ENCODE peak calls at places on chromosomes 5 and 9, in ten cellular contexts. One of them, this sample, is unnamed. For H3K9me3, the result is how much of the 10 kb centered on the place peaks cover.

GRCh38 chr5:119828536-119828935 is 199.2 kb downstream of the FAM170A start:
- DNase-seq in lower lobe of right lung: no peak
- DNase-seq in PC-9: no peak
- DNase-seq in A549: no peak
- DNase-seq in PC-3: no peak
- DNase-seq in Panc1: no peak
- DNase-seq in lung: no peak
- DNase-seq in CD4-positive, alpha-beta T cell: no peak
- DNase-seq in heart left ventricle: no peak
- DNase-seq in WERI-Rb-1: no peak
- DNase-seq in this sample: no peak

GRCh38 chr5:420632-421286 is 22.2 kb upstream of the EXOC3 start:
- DNase-seq in lung: no peak
- DNase-seq in WERI-Rb-1: no peak
- DNase-seq in A549: no peak
- DNase-seq in lower lobe of right lung: peak
- DNase-seq in Panc1: no peak
- DNase-seq in CD4-positive, alpha-beta T cell: no peak
- DNase-seq in PC-3: no peak
- DNase-seq in heart left ventricle: no peak
- DNase-seq in PC-9: no peak
- DNase-seq in this sample: no peak

GRCh38 chr5:72662936-72663335 is 153.5 kb upstream of the TNPO1 start:
- DNase-seq in heart left ventricle: no peak
- DNase-seq in lower lobe of right lung: no peak
- DNase-seq in lung: no peak
- DNase-seq in Panc1: no peak
- DNase-seq in CD4-positive, alpha-beta T cell: no peak
- DNase-seq in WERI-Rb-1: no peak
- DNase-seq in PC-9: no peak
- DNase-seq in PC-3: no peak
- DNase-seq in A549: no peak
- DNase-seq in this sample: no peak

GRCh38 chr9:17462869-17463464 is 115.9 kb upstream of the SH3GL2 start:
- DNase-seq in A549: peak
- DNase-seq in WERI-Rb-1: peak
- DNase-seq in CD4-positive, alpha-beta T cell: no peak
- DNase-seq in heart left ventricle: no peak
- DNase-seq in lower lobe of right lung: no peak
- DNase-seq in Panc1: peak
- DNase-seq in PC-9: peak
- DNase-seq in PC-3: peak
- DNase-seq in lung: no peak
- DNase-seq in this sample: peak

GRCh38 chr9:109683521-109683920 is 96.5 kb upstream of the PALM2AKAP2 start:
- DNase-seq in heart left ventricle: no peak
- DNase-seq in A549: no peak
- DNase-seq in PC-9: no peak
- DNase-seq in lung: no peak
- DNase-seq in Panc1: no peak
- DNase-seq in WERI-Rb-1: no peak
- DNase-seq in CD4-positive, alpha-beta T cell: no peak
- DNase-seq in PC-3: peak
- DNase-seq in lower lobe of right lung: no peak
- DNase-seq in this sample: no peak

GRCh38 chr9:5453004-5453403 is 2.7 kb downstream of the CD274 start:
- DNase-seq in A549: no peak
- DNase-seq in CD4-positive, alpha-beta T cell: no peak
- DNase-seq in PC-9: no peak
- DNase-seq in lung: no peak
- DNase-seq in PC-3: peak
- DNase-seq in heart left ventricle: no peak
- DNase-seq in lower lobe of right lung: no peak
- DNase-seq in WERI-Rb-1: no peak
- DNase-seq in Panc1: no peak
- DNase-seq in this sample: no peak

GRCh38 chr5:82942083-82942881 is 134.9 kb downstream of the TMEM167A start:
- DNase-seq in lower lobe of right lung: no peak
- DNase-seq in CD4-positive, alpha-beta T cell: no peak
- DNase-seq in Panc1: no peak
- DNase-seq in PC-3: no peak
- DNase-seq in lung: no peak
- DNase-seq in heart left ventricle: no peak
- DNase-seq in WERI-Rb-1: no peak
- DNase-seq in PC-9: no peak
- DNase-seq in A549: no peak
- DNase-seq in this sample: no peak

GRCh38 chr5:141779642-141780041 is 97.6 kb upstream of the ARAP3 start:
- DNase-seq in PC-3: peak
- DNase-seq in A549: no peak
- DNase-seq in Panc1: no peak
- DNase-seq in heart left ventricle: peak
- DNase-seq in CD4-positive, alpha-beta T cell: no peak
- DNase-seq in lower lobe of right lung: no peak
- DNase-seq in PC-9: no peak
- DNase-seq in WERI-Rb-1: no peak
- DNase-seq in lung: no peak
- DNase-seq in this sample: no peak

GRCh38 chr9:16689352-16689938 is 181.0 kb downstream of the BNC2 start:
- DNase-seq in lung: no peak
- DNase-seq in heart left ventricle: no peak
- DNase-seq in Panc1: no peak
- DNase-seq in WERI-Rb-1: no peak
- DNase-seq in PC-3: peak
- DNase-seq in CD4-positive, alpha-beta T cell: no peak
- DNase-seq in lower lobe of right lung: no peak
- DNase-seq in A549: no peak
- DNase-seq in PC-9: no peak
- DNase-seq in this sample: no peak

GRCh38 chr5:3584724-3585531 is 10.7 kb upstream of the IRX1 start:
- DNase-seq in CD4-positive, alpha-beta T cell: no peak
- DNase-seq in WERI-Rb-1: peak
- DNase-seq in lower lobe of right lung: no peak
- DNase-seq in PC-9: no peak
- DNase-seq in A549: no peak
- DNase-seq in lung: no peak
- DNase-seq in PC-3: no peak
- DNase-seq in Panc1: no peak
- DNase-seq in heart left ventricle: no peak
- DNase-seq in this sample: no peak

GRCh38 chr5:18553269-18553668 is 919.0 kb downstream of the TAF11L14 start:
- DNase-seq in heart left ventricle: no peak
- DNase-seq in PC-3: peak
- DNase-seq in CD4-positive, alpha-beta T cell: no peak
- DNase-seq in lower lobe of right lung: no peak
- DNase-seq in A549: peak
- DNase-seq in WERI-Rb-1: no peak
- DNase-seq in Panc1: peak
- DNase-seq in PC-9: peak
- DNase-seq in lung: peak
- DNase-seq in this sample: no peak

GRCh38 chr5:54580997-54581741 is 63.6 kb downstream of the SNX18 start:
- DNase-seq in lung: no peak
- DNase-seq in heart left ventricle: no peak
- DNase-seq in WERI-Rb-1: no peak
- DNase-seq in lower lobe of right lung: no peak
- DNase-seq in PC-9: no peak
- DNase-seq in Panc1: no peak
- DNase-seq in CD4-positive, alpha-beta T cell: no peak
- DNase-seq in PC-3: no peak
- DNase-seq in A549: no peak
- DNase-seq in this sample: no peak

GRCh38 chr9:16598316-16598715 is 272.2 kb downstream of the BNC2 start:
- DNase-seq in WERI-Rb-1: no peak
- DNase-seq in CD4-positive, alpha-beta T cell: no peak
- DNase-seq in PC-9: no peak
- DNase-seq in lower lobe of right lung: no peak
- DNase-seq in Panc1: no peak
- DNase-seq in lung: no peak
- DNase-seq in PC-3: no peak
- DNase-seq in heart left ventricle: no peak
- DNase-seq in A549: no peak
- DNase-seq in this sample: no peak

GRCh38 chr5:139688712-139689413 is 40.7 kb downstream of the CXXC5 start:
- DNase-seq in PC-3: no peak
- DNase-seq in CD4-positive, alpha-beta T cell: no peak
- DNase-seq in heart left ventricle: no peak
- DNase-seq in A549: no peak
- DNase-seq in WERI-Rb-1: no peak
- DNase-seq in lung: no peak
- DNase-seq in Panc1: no peak
- DNase-seq in PC-9: no peak
- DNase-seq in lower lobe of right lung: no peak
- DNase-seq in this sample: no peak

GRCh38 chr5:112977440-112977861 is 853 bp downstream of the DCP2 start:
- DNase-seq in CD4-positive, alpha-beta T cell: no peak
- DNase-seq in WERI-Rb-1: no peak
- DNase-seq in PC-3: no peak
- DNase-seq in lung: no peak
- DNase-seq in PC-9: no peak
- DNase-seq in Panc1: no peak
- DNase-seq in lower lobe of right lung: no peak
- DNase-seq in A549: no peak
- DNase-seq in heart left ventricle: no peak
- DNase-seq in this sample: peak

GRCh38 chr9:83656032-83656680 is 33.2 kb downstream of the IDNK start:
- DNase-seq in A549: no peak
- DNase-seq in lower lobe of right lung: no peak
- DNase-seq in PC-9: no peak
- DNase-seq in CD4-positive, alpha-beta T cell: no peak
- DNase-seq in Panc1: no peak
- DNase-seq in WERI-Rb-1: no peak
- DNase-seq in lung: no peak
- DNase-seq in heart left ventricle: no peak
- DNase-seq in PC-3: no peak
- DNase-seq in this sample: no peak

GRCh38 chr9:128702445-128702948 is at the start of gene PKN3:
- DNase-seq in CD4-positive, alpha-beta T cell: peak
- DNase-seq in PC-9: peak
- DNase-seq in lower lobe of right lung: peak
- DNase-seq in Panc1: no peak
- DNase-seq in lung: peak
- DNase-seq in A549: peak
- DNase-seq in heart left ventricle: peak
- DNase-seq in WERI-Rb-1: peak
- DNase-seq in PC-3: peak
- DNase-seq in this sample: peak
- H3K27ac ChIP-seq in CD4-positive, alpha-beta T cell: no peak
- H3K27ac ChIP-seq in PC-9: no peak
- H3K27ac ChIP-seq in lower lobe of right lung: peak
- H3K27ac ChIP-seq in Panc1: peak
- H3K27ac ChIP-seq in lung: peak
- H3K27ac ChIP-seq in A549: peak
- H3K27ac ChIP-seq in heart left ventricle: peak
- H3K27ac ChIP-seq in WERI-Rb-1: peak
- H3K27ac ChIP-seq in PC-3: no peak
- H3K27ac ChIP-seq in this sample: no peak

DNA sequence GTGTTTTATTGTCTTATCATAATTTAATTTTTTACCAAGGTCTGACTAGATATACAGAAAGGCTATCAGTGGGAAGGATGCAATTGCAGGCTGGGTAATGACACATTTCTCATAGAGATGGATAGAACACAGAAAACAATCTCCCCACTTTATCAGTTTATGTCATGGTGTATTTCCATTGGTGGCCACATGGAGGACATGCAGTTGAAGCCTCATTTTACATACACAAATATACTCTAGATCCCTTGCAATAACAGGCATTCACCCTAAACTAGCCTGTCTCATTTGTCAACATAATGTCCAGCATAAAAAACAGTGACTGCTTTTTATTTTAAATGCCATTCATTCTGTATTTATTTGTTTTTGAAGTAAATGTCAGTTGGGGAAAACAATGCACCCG is 526.3 kb downstream of the GABRG2 start:
- DNase-seq in lower lobe of right lung: no peak
- DNase-seq in WERI-Rb-1: peak
- DNase-seq in lung: no peak
- DNase-seq in PC-9: no peak
- DNase-seq in heart left ventricle: no peak
- DNase-seq in CD4-positive, alpha-beta T cell: no peak
- DNase-seq in A549: no peak
- DNase-seq in Panc1: no peak
- DNase-seq in PC-3: peak
- DNase-seq in this sample: peak
- H3K9me3 ChIP-seq in lower lobe of right lung: under half
- H3K9me3 ChIP-seq in WERI-Rb-1: under half
- H3K9me3 ChIP-seq in lung: under half
- H3K9me3 ChIP-seq in PC-9: under half
- H3K9me3 ChIP-seq in heart left ventricle: under half
- H3K9me3 ChIP-seq in CD4-positive, alpha-beta T cell: under half
- H3K9me3 ChIP-seq in A549: under half
- H3K9me3 ChIP-seq in Panc1: under half
- H3K9me3 ChIP-seq in PC-3: under half
- H3K9me3 ChIP-seq in this sample: under half

DNA sequence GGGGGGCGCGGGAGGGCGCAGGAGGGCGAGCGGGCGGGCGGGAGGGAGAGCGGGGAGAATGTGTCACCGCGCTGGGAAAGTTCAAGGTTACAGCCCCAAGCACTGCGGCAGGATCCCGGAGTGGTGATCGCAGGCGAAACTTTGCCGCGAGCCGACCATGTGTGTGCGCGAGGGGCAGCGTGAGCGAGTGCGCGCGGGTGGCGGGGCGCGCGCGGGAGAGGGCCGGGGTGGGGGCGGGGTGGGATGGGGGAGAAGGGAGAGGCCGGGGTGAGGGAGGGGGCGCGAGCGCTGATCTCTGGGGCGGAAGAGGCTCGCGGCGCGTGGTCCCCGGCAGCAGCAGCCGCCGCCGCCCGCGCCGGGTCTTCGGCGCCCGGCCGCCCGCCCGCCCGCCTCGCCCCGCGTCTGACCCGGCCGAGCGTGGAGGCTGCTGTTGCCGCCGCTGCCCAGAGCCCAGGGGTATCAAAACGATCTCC is at the start of gene NFIB:
- DNase-seq in WERI-Rb-1: peak
- DNase-seq in lower lobe of right lung: peak
- DNase-seq in PC-3: peak
- DNase-seq in PC-9: no peak
- DNase-seq in lung: no peak
- DNase-seq in Panc1: no peak
- DNase-seq in A549: peak
- DNase-seq in CD4-positive, alpha-beta T cell: no peak
- DNase-seq in heart left ventricle: peak
- DNase-seq in this sample: peak
- H3K27ac ChIP-seq in WERI-Rb-1: peak
- H3K27ac ChIP-seq in lower lobe of right lung: peak
- H3K27ac ChIP-seq in PC-3: peak
- H3K27ac ChIP-seq in PC-9: peak
- H3K27ac ChIP-seq in lung: peak
- H3K27ac ChIP-seq in Panc1: peak
- H3K27ac ChIP-seq in A549: peak
- H3K27ac ChIP-seq in CD4-positive, alpha-beta T cell: no peak
- H3K27ac ChIP-seq in heart left ventricle: peak
- H3K27ac ChIP-seq in this sample: peak

GRCh38 chr5:131867524-131867923 is 70.7 kb upstream of the FNIP1 start:
- DNase-seq in lung: no peak
- DNase-seq in heart left ventricle: no peak
- DNase-seq in Panc1: no peak
- DNase-seq in WERI-Rb-1: no peak
- DNase-seq in CD4-positive, alpha-beta T cell: no peak
- DNase-seq in PC-3: no peak
- DNase-seq in PC-9: no peak
- DNase-seq in A549: no peak
- DNase-seq in lower lobe of right lung: no peak
- DNase-seq in this sample: no peak
- H3K9me3 ChIP-seq in lung: under half
- H3K9me3 ChIP-seq in heart left ventricle: under half
- H3K9me3 ChIP-seq in Panc1: under half
- H3K9me3 ChIP-seq in WERI-Rb-1: under half
- H3K9me3 ChIP-seq in CD4-positive, alpha-beta T cell: under half
- H3K9me3 ChIP-seq in PC-3: under half
- H3K9me3 ChIP-seq in PC-9: under half
- H3K9me3 ChIP-seq in A549: under half
- H3K9me3 ChIP-seq in lower lobe of right lung: under half
- H3K9me3 ChIP-seq in this sample: under half

GRCh38 chr9:74358944-74359343 is 138.2 kb upstream of the RORB start:
- DNase-seq in Panc1: no peak
- DNase-seq in PC-3: no peak
- DNase-seq in lower lobe of right lung: no peak
- DNase-seq in lung: no peak
- DNase-seq in A549: no peak
- DNase-seq in WERI-Rb-1: no peak
- DNase-seq in PC-9: no peak
- DNase-seq in heart left ventricle: no peak
- DNase-seq in CD4-positive, alpha-beta T cell: no peak
- DNase-seq in this sample: no peak
- H3K27ac ChIP-seq in Panc1: no peak
- H3K27ac ChIP-seq in PC-3: no peak
- H3K27ac ChIP-seq in lower lobe of right lung: no peak
- H3K27ac ChIP-seq in lung: no peak
- H3K27ac ChIP-seq in A549: no peak
- H3K27ac ChIP-seq in WERI-Rb-1: no peak
- H3K27ac ChIP-seq in PC-9: no peak
- H3K27ac ChIP-seq in heart left ventricle: no peak
- H3K27ac ChIP-seq in CD4-positive, alpha-beta T cell: no peak
- H3K27ac ChIP-seq in this sample: no peak